ENCODE peak calls at places on chromosomes 12 and 14, in four cellular contexts. One of them, this sample, is unnamed.

GRCh38 chr14:75432406-75432805 is 4.6 kb downstream of the JDP2 start:
- DNase-seq in A172: no peak
- DNase-seq in endothelial cell: no peak
- DNase-seq in left lobe of liver: no peak
- DNase-seq in this sample: no peak

GRCh38 chr12:104372048-104372720 is 68.6 kb downstream of the EID3 start:
- DNase-seq in left lobe of liver: peak
- DNase-seq in endothelial cell: no peak
- DNase-seq in A172: peak
- DNase-seq in this sample: peak

GRCh38 chr12:60209521-60209920 is 613.7 kb downstream of the SLC16A7 start:
- DNase-seq in endothelial cell: no peak
- DNase-seq in A172: no peak
- DNase-seq in left lobe of liver: no peak
- DNase-seq in this sample: no peak

GRCh38 chr12:62865860-62866407 is 69.0 kb downstream of the PPM1H start:
- DNase-seq in endothelial cell: no peak
- DNase-seq in left lobe of liver: no peak
- DNase-seq in A172: peak
- DNase-seq in this sample: peak

GRCh38 chr12:47909839-47910465 is 5.2 kb upstream of the VDR start:
- DNase-seq in endothelial cell: no peak
- DNase-seq in left lobe of liver: no peak
- DNase-seq in A172: no peak
- DNase-seq in this sample: no peak

GRCh38 chr12:122022393-122023338 is 982 bp downstream of the BCL7A start:
- DNase-seq in left lobe of liver: no peak
- DNase-seq in endothelial cell: peak
- DNase-seq in A172: no peak
- DNase-seq in this sample: peak

GRCh38 chr12:121135320-121135719 is 2.6 kb downstream of the P2RX7 start:
- DNase-seq in A172: no peak
- DNase-seq in left lobe of liver: no peak
- DNase-seq in endothelial cell: no peak
- DNase-seq in this sample: no peak

GRCh38 chr12:3600039-3600720 is 109.2 kb downstream of the PRMT8 start:
- DNase-seq in A172: no peak
- DNase-seq in left lobe of liver: no peak
- DNase-seq in endothelial cell: no peak
- DNase-seq in this sample: no peak

GRCh38 chr12:127191124-127191523 is 1075.8 kb upstream of the TMEM132C start:
- DNase-seq in endothelial cell: no peak
- DNase-seq in left lobe of liver: no peak
- DNase-seq in A172: peak
- DNase-seq in this sample: peak

GRCh38 chr14:60151715-60152114 is 13.5 kb downstream of the DHRS7 start:
- DNase-seq in left lobe of liver: no peak
- DNase-seq in A172: peak
- DNase-seq in endothelial cell: no peak
- DNase-seq in this sample: peak

GRCh38 chr14:76812093-76812421 is 625 bp downstream of the ANGEL1 start:
- DNase-seq in A172: peak
- DNase-seq in left lobe of liver: no peak
- DNase-seq in endothelial cell: peak
- DNase-seq in this sample: peak

GRCh38 chr12:57632369-57632897 is 568 bp downstream of the B4GALNT1 start:
- DNase-seq in endothelial cell: no peak
- DNase-seq in A172: peak
- DNase-seq in left lobe of liver: peak
- DNase-seq in this sample: peak

GRCh38 chr12:22318122-22318737 is 16.3 kb downstream of the ST8SIA1 start:
- DNase-seq in A172: peak
- DNase-seq in endothelial cell: no peak
- DNase-seq in left lobe of liver: no peak
- DNase-seq in this sample: peak

GRCh38 chr14:103684471-103684870 is 30.8 kb downstream of the XRCC3 start:
- DNase-seq in endothelial cell: no peak
- DNase-seq in left lobe of liver: no peak
- DNase-seq in A172: no peak
- DNase-seq in this sample: no peak

GRCh38 chr14:52119030-52119429 is 50.2 kb upstream of the NID2 start:
- DNase-seq in A172: no peak
- DNase-seq in endothelial cell: no peak
- DNase-seq in left lobe of liver: no peak
- DNase-seq in this sample: no peak

GRCh38 chr14:37697489-37698121 is 102.2 kb downstream of the TTC6 start:
- DNase-seq in A172: peak
- DNase-seq in endothelial cell: no peak
- DNase-seq in left lobe of liver: no peak
- DNase-seq in this sample: peak

GRCh38 chr12:108237272-108237671 is 101.8 kb downstream of the CMKLR1 start:
- DNase-seq in left lobe of liver: no peak
- DNase-seq in endothelial cell: no peak
- DNase-seq in A172: no peak
- DNase-seq in this sample: no peak

GRCh38 chr12:6361834-6362233 is 13.5 kb downstream of the SCNN1A start:
- DNase-seq in left lobe of liver: peak
- DNase-seq in A172: peak
- DNase-seq in endothelial cell: no peak
- DNase-seq in this sample: peak

GRCh38 chr12:31524791-31525495 is 66.0 kb downstream of the DENND5B start:
- DNase-seq in endothelial cell: no peak
- DNase-seq in left lobe of liver: no peak
- DNase-seq in A172: peak
- DNase-seq in this sample: peak